ENCODE peak calls at places on chromosomes 4 and X, in four cellular contexts. N is astrocyte, R is kidney, D is BJ. W is an unnamed sample.

GRCh38 chrX:30822068-30822671 is 66.9 kb downstream of the TAB3 start:
- DNase-seq in N (no peak), D (no peak), R (no peak), W (no peak)

GRCh38 chr4:81826817-81827424 is 355.2 kb upstream of the RASGEF1B start:
- DNase-seq in D (no peak), R (no peak), N (no peak), W (no peak)

GRCh38 chr4:52091811-52092210 is 40.7 kb downstream of the SPATA18 start:
- DNase-seq in R (no peak), N (peak), D (no peak), W (no peak)

GRCh38 chr4:153518001-153518400 is 51.8 kb downstream of the TMEM131L start:
- DNase-seq in R (no peak), D (no peak), N (no peak), W (no peak)

GRCh38 chr4:165440415-165440882 is 61.6 kb downstream of the CPE start:
- DNase-seq in R (no peak), N (peak), D (no peak), W (peak)

GRCh38 chr4:118235726-118236125 is 117.1 kb downstream of the PRSS12 start:
- DNase-seq in R (no peak), D (no peak), N (no peak), W (no peak)

GRCh38 chr4:14877246-14878220 is 124.7 kb upstream of the CPEB2 start:
- DNase-seq in R (no peak), N (peak), D (no peak), W (no peak)

GRCh38 chr4:181536753-181537434 is 706.3 kb upstream of the TENM3 start:
- DNase-seq in N (no peak), D (no peak), R (no peak), W (no peak)

GRCh38 chr4:7788687-7789425 is 150.8 kb downstream of the AFAP1 start:
- DNase-seq in D (no peak), N (no peak), R (no peak), W (no peak)

GRCh38 chr4:81814909-81815539 is 343.3 kb upstream of the RASGEF1B start:
- DNase-seq in D (no peak), R (no peak), N (no peak), W (no peak)

GRCh38 chr4:141851246-141851891 is 215.0 kb downstream of the IL15 start:
- DNase-seq in N (no peak), R (no peak), D (no peak), W (no peak)

GRCh38 chr4:178599521-178599920 is 1157.3 kb upstream of the AGA start:
- DNase-seq in R (no peak), D (no peak), N (no peak), W (no peak)

GRCh38 chr4:168825975-168826374 is 184.1 kb downstream of the CBR4 start:
- DNase-seq in N (no peak), R (no peak), D (no peak), W (no peak)

GRCh38 chr4:186144180-186144579 is 39.7 kb downstream of the FAM149A start:
- DNase-seq in D (no peak), N (peak), R (no peak), W (no peak)

GRCh38 chrX:1205681-1206611 is 6.5 kb downstream of the CRLF2 start:
- DNase-seq in N (peak), R (peak), D (peak), W (peak)

GRCh38 chr4:13481569-13481968 is 2.6 kb downstream of the RAB28 start:
- DNase-seq in D (no peak), R (no peak), N (peak), W (no peak)

GRCh38 chr4:1723131-1723801 is 1.9 kb downstream of the TACC3 start:
- DNase-seq in N (no peak), D (no peak), R (peak), W (no peak)

GRCh38 chr4:52566136-52567031 is 92.7 kb downstream of the USP46 start:
- DNase-seq in R (no peak), D (no peak), N (no peak), W (no peak)

GRCh38 chrX:13386092-13386491 is 66.2 kb upstream of the ATXN3L start:
- DNase-seq in D (no peak), N (no peak), R (no peak), W (no peak)

GRCh38 chrX:97267916-97268680 is 384.4 kb downstream of the RPA4 start:
- DNase-seq in D (no peak), N (peak), R (no peak), W (no peak)

GRCh38 chrX:44898411-44899221 is 25.6 kb downstream of the KDM6A start:
- DNase-seq in N (peak), D (no peak), R (no peak), W (no peak)

GRCh38 chr4:1297456-1298325 is 8.0 kb downstream of the MAEA start:
- DNase-seq in N (no peak), R (peak), D (no peak), W (no peak)

GRCh38 chr4:110411599-110412011 is 64.3 kb upstream of the ENPEP start:
- DNase-seq in N (no peak), R (no peak), D (no peak), W (no peak)

GRCh38 chr4:2745981-2746806 is 9.9 kb downstream of the TNIP2 start:
- DNase-seq in D (peak), R (peak), N (peak), W (no peak)

GRCh38 chrX:79107891-79108718 is 36.4 kb upstream of the GPR174 start:
- DNase-seq in D (no peak), N (no peak), R (no peak), W (no peak)

GRCh38 chr4:73679836-73680235 is 59.6 kb upstream of the RASSF6 start:
- DNase-seq in R (no peak), N (peak), D (peak), W (no peak)

GRCh38 chr4:14700544-14700943 is 301.7 kb upstream of the CPEB2 start:
- DNase-seq in R (no peak), D (no peak), N (no peak), W (no peak)

GRCh38 chr4:115562506-115562905 is 449.1 kb upstream of the NDST4 start:
- DNase-seq in N (no peak), R (no peak), D (no peak), W (no peak)

GRCh38 chrX:70434914-70435586 is 9.6 kb upstream of the DLG3 start:
- DNase-seq in N (peak), D (no peak), R (no peak), W (no peak)

GRCh38 chr4:152328595-152328994 is 207.3 kb downstream of the FBXW7 start:
- DNase-seq in N (no peak), R (no peak), D (peak), W (no peak)

GRCh38 chr4:75101906-75102888 is 169.3 kb downstream of the PARM1 start:
- DNase-seq in N (no peak), R (no peak), D (no peak), W (no peak)

GRCh38 chr4:6538586-6538985 is 36.4 kb upstream of the MAN2B2 start:
- DNase-seq in N (no peak), D (no peak), R (peak), W (no peak)

GRCh38 chr4:86935499-86935832 is 655 bp downstream of the AFF1 start:
- DNase-seq in R (no peak), N (no peak), D (no peak), W (no peak)

GRCh38 chr4:189033801-189034347 is 894.6 kb downstream of the TRIML1 start:
- DNase-seq in N (no peak), R (no peak), D (no peak), W (no peak)
- TF ChIP-seq CTCF in N (no peak), R (no peak), D (no peak), W (no peak)

GRCh38 chr4:96839441-96839840 is 999.5 kb downstream of the PDHA2 start:
- DNase-seq in R (no peak), N (no peak), D (no peak), W (no peak)

DNA sequence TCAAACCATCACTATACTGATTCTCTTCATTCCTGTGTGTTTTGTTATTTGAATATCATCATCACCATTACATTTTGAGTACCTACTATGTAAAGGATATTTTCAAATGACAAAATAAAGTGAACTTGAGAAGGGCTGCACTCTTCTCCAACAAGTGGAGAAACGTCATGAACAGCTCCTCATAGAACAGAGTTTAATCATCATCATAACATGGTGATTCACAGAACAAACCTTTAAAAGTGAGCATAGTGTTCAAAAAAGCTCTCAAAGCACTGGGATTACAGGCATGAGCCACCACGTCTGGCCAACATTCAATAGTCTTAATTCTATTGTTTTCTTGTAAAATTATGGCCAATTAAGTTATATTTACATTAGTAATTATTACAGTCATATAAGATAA is 993.9 kb downstream of the PDHA2 start:
- DNase-seq in R (no peak), N (peak), D (no peak), W (no peak)
- H3K4me3 ChIP-seq in R (no peak), N (no peak), D (no peak), W (no peak)

GRCh38 chr4:123350191-123350544 is 46.4 kb upstream of the SPRY1 start:
- DNase-seq in D (no peak), N (no peak), R (no peak), W (no peak)
- TF ChIP-seq CTCF in D (no peak), N (no peak), R (peak), W (no peak)

GRCh38 chr4:41932988-41933387 is 2.2 kb upstream of the TMEM33 start:
- DNase-seq in D (no peak), R (no peak), N (no peak), W (no peak)

GRCh38 chr4:41935652-41936021 is 408 bp downstream of the TMEM33 start:
- DNase-seq in N (no peak), D (no peak), R (no peak), W (no peak)

GRCh38 chr4:41939016-41939623 is 3.9 kb downstream of the TMEM33 start:
- DNase-seq in D (no peak), R (no peak), N (no peak), W (no peak)

GRCh38 chr4:41933997-41934812 is 1.0 kb upstream of the TMEM33 start:
- DNase-seq in R (no peak), N (no peak), D (no peak), W (no peak)

DNA sequence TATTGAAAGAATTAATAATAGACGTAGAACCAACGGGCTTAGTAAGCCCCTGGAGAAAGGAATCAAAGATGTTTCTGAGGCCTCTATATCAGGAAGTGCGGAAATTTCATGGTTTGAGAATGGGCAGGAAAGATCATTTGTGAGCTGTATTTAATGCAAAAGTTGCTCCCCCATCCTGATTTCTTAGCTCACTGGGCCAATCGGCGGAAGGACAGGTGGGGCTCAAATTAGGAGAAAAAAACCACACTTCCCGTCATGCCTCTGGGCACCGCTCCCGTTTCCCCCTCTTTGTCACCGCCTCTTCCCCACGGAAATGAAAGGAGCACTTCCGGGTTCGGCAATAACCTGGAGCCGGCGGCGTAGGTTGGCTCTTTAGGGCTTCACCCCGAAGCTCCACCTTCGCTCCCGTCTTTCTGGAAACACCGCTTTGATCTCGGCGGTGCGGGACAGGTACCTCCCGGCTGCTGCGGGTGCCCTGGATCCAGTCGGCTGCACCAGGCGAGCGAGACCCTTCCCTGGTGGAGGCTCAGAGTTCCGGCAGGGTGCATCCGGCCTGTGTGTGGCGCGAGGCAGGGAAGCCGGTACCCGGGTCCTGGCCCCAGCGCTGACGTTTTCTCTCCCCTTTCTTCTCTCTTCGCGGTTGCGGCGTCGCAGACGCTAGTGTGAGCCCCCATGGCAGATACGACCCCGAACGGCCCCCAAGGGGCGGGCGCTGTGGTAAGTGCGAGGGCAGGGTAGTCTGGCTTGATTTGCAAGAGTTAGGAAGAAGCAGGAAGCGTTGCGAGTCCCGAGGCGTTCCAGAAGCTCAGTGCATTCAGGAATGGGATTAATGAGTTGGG is at the start of gene TMEM33:
- DNase-seq in N (peak), D (peak), R (peak), W (peak)
- H3K4me3 ChIP-seq in N (peak), D (peak), R (peak), W (peak)

GRCh38 chr4:183504930-183505555 is at the start of gene ING2:
- DNase-seq in N (peak), R (peak), D (no peak), W (no peak)

GRCh38 chr4:183506389-183506735 is 1.5 kb downstream of the ING2 start:
- DNase-seq in R (no peak), D (no peak), N (no peak), W (no peak)

GRCh38 chr4:183507928-183508327 is 3.1 kb downstream of the ING2 start:
- DNase-seq in D (no peak), N (no peak), R (no peak), W (no peak)

GRCh38 chr4:183504064-183504929 is 561 bp upstream of the ING2 start:
- DNase-seq in N (peak), D (peak), R (peak), W (peak)

DNA sequence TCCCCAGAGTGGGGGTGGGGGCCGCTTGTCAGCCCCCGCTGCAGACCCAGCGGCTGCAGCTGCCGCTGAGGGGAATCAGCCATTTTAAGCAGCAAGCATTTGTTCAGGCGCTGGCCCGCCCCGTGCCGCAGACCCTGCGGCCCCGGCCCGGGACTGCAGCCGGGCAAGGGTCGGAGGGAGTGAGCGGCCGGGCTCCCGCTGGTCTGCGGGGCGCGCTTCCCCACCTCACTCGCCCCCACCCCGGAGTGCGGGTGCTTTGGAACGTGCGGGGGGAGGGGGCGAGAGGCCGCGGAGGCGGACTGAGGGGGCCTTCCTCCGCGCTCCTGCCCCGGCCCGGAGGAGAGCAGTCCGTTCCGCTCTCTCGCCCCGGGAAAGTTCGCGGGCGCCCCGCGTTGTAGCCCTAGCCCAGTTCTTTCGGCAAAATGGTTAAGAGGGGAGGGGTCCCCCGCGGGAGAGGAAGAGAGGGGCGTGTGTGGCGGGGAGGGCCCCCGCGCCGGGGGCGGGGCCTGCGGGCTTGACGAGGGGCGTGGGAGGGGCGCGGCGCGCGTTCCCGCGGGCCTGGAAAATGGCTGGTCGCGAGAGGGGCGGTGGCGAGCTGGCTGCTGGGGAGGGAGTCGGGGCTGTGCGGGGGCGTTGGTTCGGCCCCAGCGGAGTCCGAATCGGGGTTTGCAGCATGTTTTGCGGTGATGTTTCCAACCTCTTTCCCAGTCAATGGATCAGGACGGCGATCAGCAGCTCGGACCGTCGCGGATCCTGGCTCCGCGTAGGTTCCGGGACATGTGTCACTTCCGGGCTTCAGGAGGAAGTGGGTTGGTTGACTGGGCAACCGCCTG is 914 bp downstream of the ING2 start:
- DNase-seq in N (peak), D (peak), R (peak), W (peak)
- TF ChIP-seq CTCF in N (no peak), D (no peak), R (no peak), W (no peak)

GRCh38 chr4:46387956-46388355 is 2.0 kb downstream of the GABRA2 start:
- DNase-seq in D (no peak), R (no peak), N (no peak), W (no peak)
- H3K4me3 ChIP-seq in D (no peak), R (peak), N (no peak), W (no peak)

GRCh38 chr4:189096717-189097116 is 844.0 kb upstream of the FRG1 start:
- DNase-seq in R (no peak), D (no peak), N (no peak), W (no peak)
- TF ChIP-seq CTCF in R (no peak), D (no peak), N (no peak), W (peak)

W was measured in HFF-Myc.